ENCODE peak calls at places on chromosome 12, in seven cellular contexts. One of them, this sample, is unnamed.

GRCh38 chr12:30687265-30687986 is 8.2 kb downstream of the IPO8 start:
- DNase-seq in CD8-positive, alpha-beta T cell: no peak
- DNase-seq in mucosa of gallbladder: no peak
- DNase-seq in GM18507: no peak
- DNase-seq in testis: no peak
- DNase-seq in nephron progenitor cell: no peak
- DNase-seq in dermis blood vessel endothelial cell: no peak
- DNase-seq in this sample: peak

GRCh38 chr12:16062611-16063010 is 151.5 kb downstream of the DERA start:
- DNase-seq in CD8-positive, alpha-beta T cell: no peak
- DNase-seq in mucosa of gallbladder: no peak
- DNase-seq in GM18507: no peak
- DNase-seq in testis: no peak
- DNase-seq in nephron progenitor cell: no peak
- DNase-seq in dermis blood vessel endothelial cell: no peak
- DNase-seq in this sample: no peak

GRCh38 chr12:123854918-123855317 is 92.8 kb downstream of the DNAH10 start:
- DNase-seq in CD8-positive, alpha-beta T cell: no peak
- DNase-seq in mucosa of gallbladder: no peak
- DNase-seq in GM18507: no peak
- DNase-seq in testis: no peak
- DNase-seq in nephron progenitor cell: no peak
- DNase-seq in dermis blood vessel endothelial cell: no peak
- DNase-seq in this sample: no peak

GRCh38 chr12:67042697-67043131 is 226.4 kb upstream of the CAND1 start:
- DNase-seq in CD8-positive, alpha-beta T cell: no peak
- DNase-seq in mucosa of gallbladder: peak
- DNase-seq in GM18507: no peak
- DNase-seq in testis: no peak
- DNase-seq in nephron progenitor cell: no peak
- DNase-seq in dermis blood vessel endothelial cell: no peak
- DNase-seq in this sample: peak

GRCh38 chr12:108029081-108029790 is 99.9 kb upstream of the WSCD2 start:
- DNase-seq in CD8-positive, alpha-beta T cell: no peak
- DNase-seq in mucosa of gallbladder: no peak
- DNase-seq in GM18507: no peak
- DNase-seq in testis: no peak
- DNase-seq in nephron progenitor cell: no peak
- DNase-seq in dermis blood vessel endothelial cell: no peak
- DNase-seq in this sample: no peak

GRCh38 chr12:31685801-31686200 is 26.3 kb downstream of the ETFBKMT start:
- DNase-seq in CD8-positive, alpha-beta T cell: no peak
- DNase-seq in mucosa of gallbladder: no peak
- DNase-seq in GM18507: no peak
- DNase-seq in testis: no peak
- DNase-seq in nephron progenitor cell: no peak
- DNase-seq in dermis blood vessel endothelial cell: no peak
- DNase-seq in this sample: no peak

GRCh38 chr12:88650715-88651114 is 70.4 kb upstream of the KITLG start:
- DNase-seq in CD8-positive, alpha-beta T cell: no peak
- DNase-seq in mucosa of gallbladder: no peak
- DNase-seq in GM18507: no peak
- DNase-seq in testis: no peak
- DNase-seq in nephron progenitor cell: no peak
- DNase-seq in dermis blood vessel endothelial cell: no peak
- DNase-seq in this sample: no peak

GRCh38 chr12:121894633-121895032 is 6.0 kb downstream of the PSMD9 start:
- DNase-seq in CD8-positive, alpha-beta T cell: no peak
- DNase-seq in mucosa of gallbladder: no peak
- DNase-seq in GM18507: no peak
- DNase-seq in testis: peak
- DNase-seq in nephron progenitor cell: peak
- DNase-seq in dermis blood vessel endothelial cell: peak
- DNase-seq in this sample: peak

GRCh38 chr12:113891737-113892520 is 74.2 kb downstream of the RBM19 start:
- DNase-seq in CD8-positive, alpha-beta T cell: no peak
- DNase-seq in mucosa of gallbladder: no peak
- DNase-seq in GM18507: no peak
- DNase-seq in testis: no peak
- DNase-seq in nephron progenitor cell: no peak
- DNase-seq in dermis blood vessel endothelial cell: peak
- DNase-seq in this sample: peak

GRCh38 chr12:6958609-6959375 is 7.6 kb downstream of the PTPN6 start:
- DNase-seq in CD8-positive, alpha-beta T cell: peak
- DNase-seq in mucosa of gallbladder: no peak
- DNase-seq in GM18507: no peak
- DNase-seq in testis: no peak
- DNase-seq in nephron progenitor cell: no peak
- DNase-seq in dermis blood vessel endothelial cell: peak
- DNase-seq in this sample: no peak

GRCh38 chr12:68792952-68793351 is 15.0 kb upstream of the MDM2 start:
- DNase-seq in CD8-positive, alpha-beta T cell: no peak
- DNase-seq in mucosa of gallbladder: no peak
- DNase-seq in GM18507: no peak
- DNase-seq in testis: no peak
- DNase-seq in nephron progenitor cell: no peak
- DNase-seq in dermis blood vessel endothelial cell: peak
- DNase-seq in this sample: peak

GRCh38 chr12:79927772-79928474 is 7.0 kb downstream of the PPP1R12A start:
- DNase-seq in CD8-positive, alpha-beta T cell: peak
- DNase-seq in mucosa of gallbladder: no peak
- DNase-seq in GM18507: peak
- DNase-seq in testis: no peak
- DNase-seq in nephron progenitor cell: no peak
- DNase-seq in dermis blood vessel endothelial cell: no peak
- DNase-seq in this sample: no peak

GRCh38 chr12:95820096-95820703 is 29.6 kb upstream of the NTN4 start:
- DNase-seq in CD8-positive, alpha-beta T cell: no peak
- DNase-seq in mucosa of gallbladder: peak
- DNase-seq in GM18507: no peak
- DNase-seq in testis: peak
- DNase-seq in nephron progenitor cell: no peak
- DNase-seq in dermis blood vessel endothelial cell: peak
- DNase-seq in this sample: peak